ENCODE peak calls at places on chromosomes 4 and X, in six cellular contexts. One of them, this sample, is unnamed.

GRCh38 chrX:152958047-152958446 is 35.9 kb downstream of the PNMA5 start:
- DNase-seq in lung: no peak
- DNase-seq in left cardiac atrium: no peak
- DNase-seq in non-pigmented ciliary epithelial cell: no peak
- DNase-seq in myocyte: no peak
- DNase-seq in astrocyte of the spinal cord: no peak
- DNase-seq in this sample: no peak

GRCh38 chrX:15873566-15873965 is 19.0 kb upstream of the AP1S2 start:
- DNase-seq in lung: no peak
- DNase-seq in left cardiac atrium: no peak
- DNase-seq in non-pigmented ciliary epithelial cell: no peak
- DNase-seq in myocyte: no peak
- DNase-seq in astrocyte of the spinal cord: peak
- DNase-seq in this sample: no peak

GRCh38 chrX:74293343-74293946 is 10.5 kb upstream of the ZCCHC13 start:
- DNase-seq in lung: peak
- DNase-seq in left cardiac atrium: peak
- DNase-seq in non-pigmented ciliary epithelial cell: peak
- DNase-seq in myocyte: peak
- DNase-seq in astrocyte of the spinal cord: peak
- DNase-seq in this sample: peak

GRCh38 chr4:1042352-1043025 is 31.1 kb downstream of the FGFRL1 start:
- DNase-seq in lung: no peak
- DNase-seq in left cardiac atrium: peak
- DNase-seq in non-pigmented ciliary epithelial cell: no peak
- DNase-seq in myocyte: no peak
- DNase-seq in astrocyte of the spinal cord: no peak
- DNase-seq in this sample: no peak

GRCh38 chrX:18886344-18887161 is 97.4 kb downstream of the PHKA2 start:
- DNase-seq in lung: peak
- DNase-seq in left cardiac atrium: peak
- DNase-seq in non-pigmented ciliary epithelial cell: no peak
- DNase-seq in myocyte: peak
- DNase-seq in astrocyte of the spinal cord: peak
- DNase-seq in this sample: no peak

GRCh38 chrX:136784231-136784630 is 3.5 kb upstream of the ARHGEF6 start:
- DNase-seq in lung: no peak
- DNase-seq in left cardiac atrium: no peak
- DNase-seq in non-pigmented ciliary epithelial cell: no peak
- DNase-seq in myocyte: no peak
- DNase-seq in astrocyte of the spinal cord: no peak
- DNase-seq in this sample: no peak

GRCh38 chr4:108466936-108467902 is 153.2 kb upstream of the RPL34 start:
- DNase-seq in lung: no peak
- DNase-seq in left cardiac atrium: no peak
- DNase-seq in non-pigmented ciliary epithelial cell: peak
- DNase-seq in myocyte: peak
- DNase-seq in astrocyte of the spinal cord: peak
- DNase-seq in this sample: peak

GRCh38 chrX:40683245-40683644 is 35.9 kb upstream of the CXorf38 start:
- DNase-seq in lung: no peak
- DNase-seq in left cardiac atrium: no peak
- DNase-seq in non-pigmented ciliary epithelial cell: no peak
- DNase-seq in myocyte: no peak
- DNase-seq in astrocyte of the spinal cord: no peak
- DNase-seq in this sample: no peak

GRCh38 chr4:117868201-117868600 is 166.1 kb upstream of the NDST3 start:
- DNase-seq in lung: no peak
- DNase-seq in left cardiac atrium: no peak
- DNase-seq in non-pigmented ciliary epithelial cell: no peak
- DNase-seq in myocyte: no peak
- DNase-seq in astrocyte of the spinal cord: no peak
- DNase-seq in this sample: no peak

GRCh38 chrX:71298119-71298518 is 3.4 kb upstream of the ITGB1BP2 start:
- DNase-seq in lung: no peak
- DNase-seq in left cardiac atrium: no peak
- DNase-seq in non-pigmented ciliary epithelial cell: no peak
- DNase-seq in myocyte: no peak
- DNase-seq in astrocyte of the spinal cord: no peak
- DNase-seq in this sample: no peak

GRCh38 chr4:48967101-48967500 is 19.0 kb upstream of the CWH43 start:
- DNase-seq in lung: no peak
- DNase-seq in left cardiac atrium: no peak
- DNase-seq in non-pigmented ciliary epithelial cell: no peak
- DNase-seq in myocyte: peak
- DNase-seq in astrocyte of the spinal cord: peak
- DNase-seq in this sample: no peak

GRCh38 chrX:132622130-132622529 is 133.3 kb upstream of the MBNL3 start:
- DNase-seq in lung: no peak
- DNase-seq in left cardiac atrium: peak
- DNase-seq in non-pigmented ciliary epithelial cell: peak
- DNase-seq in myocyte: no peak
- DNase-seq in astrocyte of the spinal cord: peak
- DNase-seq in this sample: no peak

GRCh38 chr4:158410272-158410671 is 111.4 kb upstream of the RXFP1 start:
- DNase-seq in lung: no peak
- DNase-seq in left cardiac atrium: no peak
- DNase-seq in non-pigmented ciliary epithelial cell: no peak
- DNase-seq in myocyte: peak
- DNase-seq in astrocyte of the spinal cord: no peak
- DNase-seq in this sample: no peak

GRCh38 chr4:33061727-33062126 is 2341.6 kb downstream of the PCDH7 start:
- DNase-seq in lung: no peak
- DNase-seq in left cardiac atrium: no peak
- DNase-seq in non-pigmented ciliary epithelial cell: no peak
- DNase-seq in myocyte: no peak
- DNase-seq in astrocyte of the spinal cord: no peak
- DNase-seq in this sample: no peak

GRCh38 chr4:147580396-147580795 is 36.8 kb upstream of the TMEM184C start:
- DNase-seq in lung: no peak
- DNase-seq in left cardiac atrium: no peak
- DNase-seq in non-pigmented ciliary epithelial cell: no peak
- DNase-seq in myocyte: no peak
- DNase-seq in astrocyte of the spinal cord: no peak
- DNase-seq in this sample: no peak

GRCh38 chrX:10101269-10101668 is 55.5 kb upstream of the CLCN4 start:
- DNase-seq in lung: no peak
- DNase-seq in left cardiac atrium: no peak
- DNase-seq in non-pigmented ciliary epithelial cell: no peak
- DNase-seq in myocyte: no peak
- DNase-seq in astrocyte of the spinal cord: no peak
- DNase-seq in this sample: no peak